ENCODE peak calls at places on chromosomes 2 and 18, in seven cellular contexts. M, Z, J, I, D, X and H are unnamed samples.

GRCh38 chr2:241762933-241763369 is 13.7 kb upstream of the GAL3ST2 start:
- DNase-seq in Z (peak), D (no peak), M (peak), J (no peak), X (no peak), I (no peak), H (peak)

GRCh38 chr18:11751305-11752115 is 62.4 kb downstream of the GNAL start:
- DNase-seq in J (no peak), X (no peak), Z (no peak), M (no peak), I (no peak), D (no peak), H (no peak)

GRCh38 chr2:240966457-240966905 is 31.9 kb upstream of the SNED1 start:
- DNase-seq in D (no peak), M (no peak), X (no peak), J (peak), I (no peak), Z (no peak), H (no peak)

GRCh38 chr2:100820346-100821254 is 661 bp downstream of the NPAS2 start:
- DNase-seq in Z (peak), D (peak), X (no peak), J (no peak), M (no peak), I (no peak), H (no peak)

GRCh38 chr2:223969856-223970255 is 12.6 kb downstream of the MRPL44 start:
- DNase-seq in M (no peak), X (no peak), Z (no peak), J (no peak), I (no peak), D (no peak), H (no peak)

GRCh38 chr2:46775722-46776121 is 139.9 kb downstream of the MCFD2 start:
- DNase-seq in D (no peak), M (no peak), I (no peak), X (no peak), J (no peak), Z (no peak), H (no peak)

GRCh38 chr2:215657844-215658243 is 222.0 kb upstream of the FN1 start:
- DNase-seq in X (no peak), J (no peak), Z (no peak), I (no peak), D (no peak), M (no peak), H (peak)

GRCh38 chr2:156340818-156341481 is 8.4 kb upstream of the NR4A2 start:
- DNase-seq in Z (peak), M (no peak), X (peak), J (no peak), I (peak), D (no peak), H (no peak)

GRCh38 chr2:159226059-159226461 is 60.4 kb downstream of the WDSUB1 start:
- DNase-seq in Z (peak), I (no peak), D (no peak), X (no peak), M (no peak), J (no peak), H (peak)

GRCh38 chr18:12455511-12455910 is 47.8 kb downstream of the PRELID3A start:
- DNase-seq in X (peak), D (no peak), I (no peak), Z (no peak), J (no peak), M (no peak), H (no peak)

GRCh38 chr2:187612857-187613256 is 58.6 kb upstream of the TFPI start:
- DNase-seq in J (no peak), Z (no peak), I (no peak), D (no peak), X (no peak), M (no peak), H (no peak)